ENCODE peak calls at places on chromosome 19, in seven cellular contexts. One of them, this sample, is unnamed.

GRCh38 chr19:50723069-50723468 is at the start of gene CLEC11A:
- DNase-seq in GM12878: no peak
- DNase-seq in aorta: peak; percentile 79
- DNase-seq in heart right ventricle: peak; percentile 68
- DNase-seq in psoas muscle: peak; percentile 74
- DNase-seq in colonic mucosa: peak; percentile 54
- DNase-seq in left ventricle myocardium inferior: peak; percentile 72
- DNase-seq in this sample: no peak

GRCh38 chr19:48992571-48993174 is 436 bp downstream of the GYS1 start:
- DNase-seq in left ventricle myocardium inferior: no peak
- DNase-seq in GM12878: no peak
- DNase-seq in colonic mucosa: peak; percentile 47
- DNase-seq in heart right ventricle: no peak
- DNase-seq in aorta: no peak
- DNase-seq in psoas muscle: no peak
- DNase-seq in this sample: no peak

GRCh38 chr19:11486661-11487503 is 6.0 kb upstream of the ELAVL3 start:
- DNase-seq in colonic mucosa: no peak
- DNase-seq in left ventricle myocardium inferior: no peak
- DNase-seq in aorta: no peak
- DNase-seq in psoas muscle: no peak
- DNase-seq in heart right ventricle: no peak
- DNase-seq in GM12878: no peak
- DNase-seq in this sample: no peak

GRCh38 chr19:29022165-29022564 is 190.8 kb downstream of the UQCRFS1 start:
- DNase-seq in psoas muscle: no peak
- DNase-seq in aorta: no peak
- DNase-seq in left ventricle myocardium inferior: no peak
- DNase-seq in heart right ventricle: no peak
- DNase-seq in colonic mucosa: no peak
- DNase-seq in GM12878: no peak
- DNase-seq in this sample: no peak

GRCh38 chr19:57465680-57466381 is 8.9 kb upstream of the VN1R1 start:
- DNase-seq in psoas muscle: no peak
- DNase-seq in colonic mucosa: no peak
- DNase-seq in aorta: no peak
- DNase-seq in left ventricle myocardium inferior: no peak
- DNase-seq in heart right ventricle: no peak
- DNase-seq in GM12878: peak; percentile 12
- DNase-seq in this sample: peak; percentile 11

GRCh38 chr19:58024661-58025060 is 9.2 kb upstream of the ZSCAN1 start:
- DNase-seq in GM12878: no peak
- DNase-seq in heart right ventricle: no peak
- DNase-seq in colonic mucosa: no peak
- DNase-seq in psoas muscle: no peak
- DNase-seq in left ventricle myocardium inferior: no peak
- DNase-seq in aorta: no peak
- DNase-seq in this sample: no peak

GRCh38 chr19:10927691-10928562 is 512 bp downstream of the YIPF2 start:
- DNase-seq in GM12878: no peak
- DNase-seq in left ventricle myocardium inferior: no peak
- DNase-seq in heart right ventricle: no peak
- DNase-seq in aorta: no peak
- DNase-seq in colonic mucosa: no peak
- DNase-seq in psoas muscle: no peak
- DNase-seq in this sample: no peak

GRCh38 chr19:18942692-18943091 is 1.7 kb upstream of the HOMER3 start:
- DNase-seq in colonic mucosa: no peak
- DNase-seq in psoas muscle: no peak
- DNase-seq in left ventricle myocardium inferior: no peak
- DNase-seq in heart right ventricle: no peak
- DNase-seq in GM12878: no peak
- DNase-seq in aorta: no peak
- DNase-seq in this sample: no peak

GRCh38 chr19:40217027-40217810 is 965 bp downstream of the TTC9B start:
- DNase-seq in psoas muscle: peak; percentile 74
- DNase-seq in colonic mucosa: peak; percentile 74
- DNase-seq in left ventricle myocardium inferior: no peak
- DNase-seq in aorta: no peak
- DNase-seq in heart right ventricle: no peak
- DNase-seq in GM12878: no peak
- DNase-seq in this sample: no peak

GRCh38 chr19:28437390-28438346 is 775.3 kb downstream of the UQCRFS1 start:
- DNase-seq in aorta: no peak
- DNase-seq in left ventricle myocardium inferior: no peak
- DNase-seq in colonic mucosa: peak; percentile 35
- DNase-seq in GM12878: no peak
- DNase-seq in psoas muscle: no peak
- DNase-seq in heart right ventricle: no peak
- DNase-seq in this sample: no peak

GRCh38 chr19:42323852-42324654 is 1.4 kb upstream of the MEGF8 start:
- DNase-seq in GM12878: no peak
- DNase-seq in left ventricle myocardium inferior: no peak
- DNase-seq in colonic mucosa: no peak
- DNase-seq in aorta: no peak
- DNase-seq in heart right ventricle: no peak
- DNase-seq in psoas muscle: no peak
- DNase-seq in this sample: no peak

GRCh38 chr19:34962281-34962944 is 1.6 kb downstream of the ZNF792 start:
- DNase-seq in aorta: no peak
- DNase-seq in psoas muscle: no peak
- DNase-seq in GM12878: no peak
- DNase-seq in colonic mucosa: peak; percentile 54
- DNase-seq in heart right ventricle: no peak
- DNase-seq in left ventricle myocardium inferior: no peak
- DNase-seq in this sample: no peak

GRCh38 chr19:58279042-58279924 is 528 bp downstream of the ZNF8 start:
- DNase-seq in colonic mucosa: peak; percentile 78
- DNase-seq in heart right ventricle: peak; percentile 82
- DNase-seq in left ventricle myocardium inferior: peak; percentile 84
- DNase-seq in GM12878: no peak
- DNase-seq in psoas muscle: peak; percentile 77
- DNase-seq in aorta: peak; percentile 79
- DNase-seq in this sample: peak; percentile 65

GRCh38 chr19:51018745-51019543 is 565 bp downstream of the KLK10 start:
- DNase-seq in GM12878: no peak
- DNase-seq in colonic mucosa: no peak
- DNase-seq in left ventricle myocardium inferior: no peak
- DNase-seq in heart right ventricle: peak; percentile 39
- DNase-seq in psoas muscle: no peak
- DNase-seq in aorta: no peak
- DNase-seq in this sample: no peak

GRCh38 chr19:10136936-10137335 is 17.2 kb upstream of the EIF3G start:
- DNase-seq in left ventricle myocardium inferior: no peak
- DNase-seq in heart right ventricle: no peak
- DNase-seq in aorta: no peak
- DNase-seq in psoas muscle: no peak
- DNase-seq in GM12878: no peak
- DNase-seq in colonic mucosa: no peak
- DNase-seq in this sample: no peak

GRCh38 chr19:16920816-16921529 is 32.2 kb downstream of the F2RL3 start:
- DNase-seq in heart right ventricle: no peak
- DNase-seq in psoas muscle: peak; percentile 36
- DNase-seq in aorta: no peak
- DNase-seq in colonic mucosa: no peak
- DNase-seq in GM12878: no peak
- DNase-seq in left ventricle myocardium inferior: no peak
- DNase-seq in this sample: peak; percentile 16

GRCh38 chr19:53055117-53055516 is 10.6 kb downstream of the ERVV-2 start:
- DNase-seq in left ventricle myocardium inferior: no peak
- DNase-seq in colonic mucosa: no peak
- DNase-seq in heart right ventricle: no peak
- DNase-seq in GM12878: no peak
- DNase-seq in aorta: no peak
- DNase-seq in psoas muscle: no peak
- DNase-seq in this sample: no peak

GRCh38 chr19:48059331-48059730 is 15.5 kb upstream of the CABP5 start:
- DNase-seq in heart right ventricle: no peak
- DNase-seq in aorta: no peak
- DNase-seq in GM12878: no peak
- DNase-seq in left ventricle myocardium inferior: no peak
- DNase-seq in psoas muscle: no peak
- DNase-seq in colonic mucosa: no peak
- DNase-seq in this sample: no peak

GRCh38 chr19:40674291-40674690 is 16.2 kb downstream of the NUMBL start:
- DNase-seq in psoas muscle: no peak
- DNase-seq in aorta: no peak
- DNase-seq in heart right ventricle: no peak
- DNase-seq in GM12878: no peak
- DNase-seq in left ventricle myocardium inferior: no peak
- DNase-seq in colonic mucosa: no peak
- DNase-seq in this sample: no peak

GRCh38 chr19:19615086-19615485 is 3.4 kb downstream of the PBX4 start:
- DNase-seq in heart right ventricle: no peak
- DNase-seq in aorta: no peak
- DNase-seq in psoas muscle: no peak
- DNase-seq in GM12878: no peak
- DNase-seq in left ventricle myocardium inferior: no peak
- DNase-seq in colonic mucosa: no peak
- DNase-seq in this sample: peak; percentile 18

GRCh38 chr19:19217110-19217509 is 5.4 kb downstream of the NCAN start:
- DNase-seq in psoas muscle: no peak
- DNase-seq in aorta: no peak
- DNase-seq in left ventricle myocardium inferior: no peak
- DNase-seq in colonic mucosa: no peak
- DNase-seq in GM12878: no peak
- DNase-seq in heart right ventricle: no peak
- DNase-seq in this sample: no peak

GRCh38 chr19:36169084-36169760 is 17.0 kb upstream of the COX7A1 start:
- DNase-seq in aorta: no peak
- DNase-seq in left ventricle myocardium inferior: no peak
- DNase-seq in colonic mucosa: peak; percentile 69
- DNase-seq in psoas muscle: no peak
- DNase-seq in GM12878: no peak
- DNase-seq in heart right ventricle: peak; percentile 37
- DNase-seq in this sample: no peak

GRCh38 chr19:35403116-35403760 is 32.4 kb downstream of the GPR42 start:
- DNase-seq in colonic mucosa: no peak
- DNase-seq in GM12878: no peak
- DNase-seq in aorta: no peak
- DNase-seq in heart right ventricle: no peak
- DNase-seq in left ventricle myocardium inferior: no peak
- DNase-seq in psoas muscle: no peak
- DNase-seq in this sample: no peak

GRCh38 chr19:49150106-49150943 is 4.9 kb downstream of the HRC start:
- DNase-seq in psoas muscle: peak; percentile 90
- DNase-seq in colonic mucosa: peak; percentile 94
- DNase-seq in aorta: peak; percentile 89
- DNase-seq in GM12878: no peak
- DNase-seq in heart right ventricle: peak; percentile 82
- DNase-seq in left ventricle myocardium inferior: peak; percentile 85
- DNase-seq in this sample: peak; percentile 85

GRCh38 chr19:6452223-6452614 is 7.4 kb downstream of the SLC25A23 start:
- DNase-seq in colonic mucosa: no peak
- DNase-seq in aorta: no peak
- DNase-seq in left ventricle myocardium inferior: no peak
- DNase-seq in psoas muscle: no peak
- DNase-seq in GM12878: no peak
- DNase-seq in heart right ventricle: no peak
- DNase-seq in this sample: no peak

GRCh38 chr19:55386515-55386947 is 799 bp downstream of the RPL28 start:
- DNase-seq in GM12878: no peak
- DNase-seq in colonic mucosa: no peak
- DNase-seq in aorta: no peak
- DNase-seq in heart right ventricle: no peak
- DNase-seq in psoas muscle: no peak
- DNase-seq in left ventricle myocardium inferior: no peak
- DNase-seq in this sample: no peak
- H3K4me1 ChIP-seq in GM12878: peaks cover 28% of the 10 kb centered on the region
- H3K4me1 ChIP-seq in colonic mucosa: peaks cover 23% of the 10 kb centered on the region
- H3K4me1 ChIP-seq in aorta: no peaks in the 10 kb centered on the region
- H3K4me1 ChIP-seq in heart right ventricle: peaks cover 27% of the 10 kb centered on the region
- H3K4me1 ChIP-seq in psoas muscle: peaks cover 32% of the 10 kb centered on the region
- H3K4me1 ChIP-seq in left ventricle myocardium inferior: peaks cover 71% of the 10 kb centered on the region
- H3K4me1 ChIP-seq in this sample: peaks cover 45% of the 10 kb centered on the region

DNA sequence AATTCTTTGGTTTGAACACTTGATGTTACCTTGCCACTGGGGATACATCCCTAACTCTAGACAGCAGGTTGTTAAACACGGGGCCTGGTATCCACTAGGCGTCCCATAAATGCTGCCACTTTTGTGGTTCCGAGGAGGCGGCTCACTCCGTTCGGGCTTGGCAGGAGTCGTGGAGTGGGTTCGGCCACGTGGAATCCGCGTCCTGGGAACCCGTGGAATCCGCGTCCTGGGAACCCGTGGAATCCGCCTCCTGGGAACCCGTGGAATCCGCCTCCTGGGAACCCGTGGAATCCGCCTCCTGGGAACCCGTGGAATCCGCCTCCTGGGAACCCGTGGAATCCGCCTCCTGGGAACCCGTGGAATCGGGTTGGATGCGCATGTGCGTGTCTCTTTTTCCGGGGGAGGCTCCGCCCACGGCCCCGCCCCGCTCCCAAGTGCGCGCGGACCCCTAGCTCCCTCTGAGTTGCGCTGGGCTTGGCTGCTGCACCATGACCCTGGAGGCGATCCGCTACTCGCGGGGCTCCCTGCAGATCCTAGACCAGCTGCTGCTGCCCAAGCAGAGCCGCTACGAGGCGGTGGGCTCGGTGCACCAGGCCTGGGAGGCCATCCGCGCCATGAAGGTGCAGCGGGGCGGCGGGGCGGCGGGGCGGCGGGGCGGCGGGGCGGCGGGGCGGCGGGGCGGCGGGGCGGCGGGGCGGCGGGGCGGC is at the start of gene MRI1:
- DNase-seq in psoas muscle: peak; percentile 89
- DNase-seq in colonic mucosa: peak; percentile 83
- DNase-seq in heart right ventricle: peak; percentile 84
- DNase-seq in left ventricle myocardium inferior: peak; percentile 84
- DNase-seq in GM12878: no peak
- DNase-seq in aorta: peak; percentile 84
- DNase-seq in this sample: peak; percentile 79
- H3K27ac ChIP-seq in psoas muscle: peak within 1 kb of the TSS; percentile 66
- H3K27ac ChIP-seq in colonic mucosa: no peak within 1 kb of the TSS
- H3K27ac ChIP-seq in heart right ventricle: peak within 1 kb of the TSS; percentile 77
- H3K27ac ChIP-seq in left ventricle myocardium inferior: peak within 1 kb of the TSS; percentile 86
- H3K27ac ChIP-seq in GM12878: peak within 1 kb of the TSS; percentile 64
- H3K27ac ChIP-seq in aorta: no peak within 1 kb of the TSS
- H3K27ac ChIP-seq in this sample: no peak within 1 kb of the TSS

DNA sequence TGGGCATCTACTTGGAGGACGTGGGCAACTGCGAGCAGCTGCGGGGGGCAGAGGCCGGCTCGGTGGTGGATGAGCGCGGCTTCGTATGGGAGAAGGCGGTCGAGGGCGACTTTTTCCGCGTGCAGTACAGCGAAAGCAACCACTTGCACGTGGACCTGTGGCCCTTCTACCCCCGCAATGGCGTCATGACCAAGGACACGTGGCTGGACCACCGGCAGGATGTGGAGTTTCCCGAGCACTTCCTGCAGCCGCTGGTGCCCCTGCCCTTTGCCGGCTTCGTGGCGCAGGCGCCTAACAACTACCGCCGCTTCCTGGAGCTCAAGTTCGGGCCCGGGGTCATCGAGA is 10.3 kb upstream of the STRN4 start:
- DNase-seq in colonic mucosa: no peak
- DNase-seq in GM12878: no peak
- DNase-seq in heart right ventricle: peak; percentile 23
- DNase-seq in aorta: no peak
- DNase-seq in psoas muscle: no peak
- DNase-seq in left ventricle myocardium inferior: no peak
- DNase-seq in this sample: no peak
- H3K4me1 ChIP-seq in colonic mucosa: no peaks in the 10 kb centered on the region
- H3K4me1 ChIP-seq in GM12878: no peaks in the 10 kb centered on the region
- H3K4me1 ChIP-seq in heart right ventricle: no peaks in the 10 kb centered on the region
- H3K4me1 ChIP-seq in aorta: no peaks in the 10 kb centered on the region
- H3K4me1 ChIP-seq in psoas muscle: peaks cover 20% of the 10 kb centered on the region
- H3K4me1 ChIP-seq in left ventricle myocardium inferior: peaks cover 14% of the 10 kb centered on the region
- H3K4me1 ChIP-seq in this sample: peaks cover 10% of the 10 kb centered on the region

GRCh38 chr19:45451850-45452387 is 15.9 kb upstream of the FOSB start:
- DNase-seq in GM12878: no peak
- DNase-seq in psoas muscle: no peak
- DNase-seq in aorta: no peak
- DNase-seq in colonic mucosa: no peak
- DNase-seq in left ventricle myocardium inferior: no peak
- DNase-seq in heart right ventricle: no peak
- DNase-seq in this sample: no peak
- H3K27ac ChIP-seq in GM12878: no peak overlapping the region
- H3K27ac ChIP-seq in psoas muscle: peak overlapping the region; percentile 38
- H3K27ac ChIP-seq in aorta: no peak overlapping the region
- H3K27ac ChIP-seq in colonic mucosa: no peak overlapping the region
- H3K27ac ChIP-seq in left ventricle myocardium inferior: peak overlapping the region; percentile 82
- H3K27ac ChIP-seq in heart right ventricle: no peak overlapping the region
- H3K27ac ChIP-seq in this sample: peak overlapping the region; percentile 94